ENCODE peak calls at places on chromosomes 11 and 22, in six cellular contexts. Z is ovary, G is AG09319, W is AG04450, Q is H9, U is HFF-Myc. P is an unnamed sample.

GRCh38 chr22:31637375-31637937 is 24.6 kb downstream of the PISD start:
- DNase-seq in G (no peak), Z (no peak), W (no peak), Q (no peak), U (no peak), P (no peak)

GRCh38 chr22:46699091-46699490 is 39.0 kb downstream of the CERK start:
- DNase-seq in Z (no peak), G (no peak), U (no peak), Q (no peak), W (no peak), P (no peak)

GRCh38 chr11:77204792-77205466 is 76.9 kb downstream of the MYO7A start:
- DNase-seq in Z (no peak), Q (no peak), U (no peak), W (no peak), G (no peak), P (no peak)

GRCh38 chr11:117876341-117877119 is at the start of gene FXYD6:
- DNase-seq in G (no peak), Q (peak), Z (peak), W (no peak), U (no peak), P (peak)

GRCh38 chr11:110928373-110928772 is 216.1 kb upstream of the ARHGAP20 start:
- DNase-seq in G (no peak), Q (no peak), U (no peak), Z (no peak), W (no peak), P (no peak)

GRCh38 chr11:130513132-130513531 is 64.7 kb downstream of the ADAMTS15 start:
- DNase-seq in U (no peak), W (no peak), G (no peak), Z (no peak), Q (no peak), P (no peak)

GRCh38 chr22:45441158-45441557 is 27.7 kb downstream of the RIBC2 start:
- DNase-seq in G (no peak), W (no peak), U (peak), Z (peak), Q (peak), P (peak)

GRCh38 chr11:2399488-2400068 is 972 bp upstream of the TSSC4 start:
- DNase-seq in G (no peak), Q (peak), Z (no peak), U (no peak), W (no peak), P (peak)

GRCh38 chr11:111906680-111907079 is 4.9 kb downstream of the CRYAB start:
- DNase-seq in Z (no peak), Q (no peak), G (no peak), W (no peak), U (no peak), P (no peak)

GRCh38 chr11:35146074-35146521 is 7.1 kb downstream of the CD44 start:
- DNase-seq in U (no peak), Q (no peak), W (no peak), G (no peak), Z (no peak), P (no peak)

GRCh38 chr11:60310407-60310998 is 16.6 kb upstream of the MS4A6E start:
- DNase-seq in G (no peak), Z (no peak), U (no peak), W (no peak), Q (no peak), P (no peak)

GRCh38 chr11:61974766-61975631 is 7.6 kb upstream of the FTH1 start:
- DNase-seq in W (no peak), U (no peak), Z (no peak), G (no peak), Q (no peak), P (no peak)

GRCh38 chr22:35921777-35922176 is 106.8 kb downstream of the RBFOX2 start:
- DNase-seq in Z (peak), U (peak), W (peak), Q (peak), G (peak), P (peak)

GRCh38 chr11:119751281-119752060 is 22.5 kb upstream of the NECTIN1 start:
- DNase-seq in Q (no peak), U (no peak), W (no peak), G (no peak), Z (no peak), P (no peak)

GRCh38 chr11:2944530-2944929 is 15.3 kb upstream of the PHLDA2 start:
- DNase-seq in Q (no peak), G (no peak), W (no peak), Z (no peak), U (no peak), P (no peak)

GRCh38 chr22:40960137-40960536 is 9.0 kb downstream of the RBX1 start:
- DNase-seq in U (no peak), W (no peak), Z (no peak), G (no peak), Q (no peak), P (no peak)

GRCh38 chr11:123509737-123510578 is 79.9 kb downstream of the GRAMD1B start:
- DNase-seq in U (no peak), W (peak), G (no peak), Z (no peak), Q (peak), P (peak)

GRCh38 chr11:48005878-48006277 is 25.5 kb downstream of the PTPRJ start:
- DNase-seq in U (no peak), Z (no peak), G (no peak), W (no peak), Q (no peak), P (peak)

GRCh38 chr11:104547996-104548661 is 350.1 kb downstream of the CASP12 start:
- DNase-seq in W (no peak), Q (no peak), G (no peak), U (no peak), Z (no peak), P (no peak)

GRCh38 chr11:46918087-46918751 is at the start of gene LRP4:
- DNase-seq in Q (peak), Z (peak), U (no peak), G (no peak), W (no peak), P (peak)

GRCh38 chr11:1301220-1302000 is 8.0 kb downstream of the TOLLIP start:
- DNase-seq in Z (no peak), U (no peak), W (no peak), Q (peak), G (no peak), P (no peak)

GRCh38 chr11:44088871-44089270 is 6.6 kb upstream of the EXT2 start:
- DNase-seq in U (no peak), Z (no peak), W (no peak), Q (no peak), G (no peak), P (no peak)

GRCh38 chr11:65042899-65043298 is 1.9 kb downstream of the SAC3D1 start:
- DNase-seq in W (no peak), Q (no peak), U (no peak), Z (no peak), G (no peak), P (no peak)

GRCh38 chr11:24925091-24925490 is 428.2 kb downstream of the LUZP2 start:
- DNase-seq in G (no peak), U (no peak), Q (no peak), W (no peak), Z (no peak), P (no peak)

GRCh38 chr22:44360686-44361381 is 48.1 kb upstream of the SHISAL1 start:
- DNase-seq in G (peak), U (peak), W (peak), Q (no peak), Z (peak), P (no peak)

GRCh38 chr11:108037636-108038035 is 28.9 kb downstream of the CUL5 start:
- DNase-seq in Q (no peak), G (peak), Z (no peak), U (no peak), W (peak), P (no peak)

GRCh38 chr11:124339671-124340447 is 19.9 kb upstream of the OR8D2 start:
- DNase-seq in Z (no peak), G (no peak), Q (no peak), U (no peak), W (no peak), P (no peak)

GRCh38 chr11:34381775-34382174 is 24.0 kb upstream of the ABTB2 start:
- DNase-seq in Q (no peak), Z (no peak), G (no peak), W (no peak), U (no peak), P (no peak)

GRCh38 chr22:50274311-50274710 is 4.1 kb upstream of the MAPK11 start:
- DNase-seq in Z (peak), U (no peak), W (no peak), G (no peak), Q (no peak), P (peak)

GRCh38 chr11:62459080-62459479 is 40.2 kb downstream of the SCGB1A1 start:
- DNase-seq in W (no peak), G (no peak), Q (no peak), U (no peak), Z (no peak), P (no peak)

GRCh38 chr11:121723261-121723741 is 270.5 kb upstream of the SORL1-AS1 start:
- DNase-seq in W (no peak), Z (peak), Q (peak), U (no peak), G (no peak), P (peak)

GRCh38 chr22:44622685-44623084 is 79.3 kb upstream of the PRR5 start:
- DNase-seq in U (no peak), G (no peak), W (no peak), Z (no peak), Q (peak), P (no peak)

GRCh38 chr11:6612008-6612815 is at the start of gene TAF10:
- DNase-seq in U (peak), Z (peak), W (peak), Q (peak), G (peak), P (peak)

GRCh38 chr22:50507421-50507990 is at the start of gene LMF2:
- DNase-seq in W (no peak), Z (peak), G (no peak), U (no peak), Q (no peak), P (peak)

GRCh38 chr22:19878461-19879247 is 24.0 kb upstream of the GNB1L start:
- DNase-seq in W (no peak), Z (peak), Q (no peak), U (no peak), G (peak), P (no peak)

GRCh38 chr11:70660889-70661197 is 262.5 kb downstream of the CTTN start:
- DNase-seq in U (no peak), Z (no peak), W (no peak), Q (no peak), G (no peak), P (no peak)
- TF ChIP-seq CTCF in U (no peak), Z (no peak), W (no peak), Q (no peak), G (no peak), P (no peak)

GRCh38 chr11:17722000-17722643 is 2.8 kb downstream of the MYOD1 start:
- DNase-seq in U (no peak), W (no peak), Z (no peak), G (no peak), Q (peak), P (peak)
- TF ChIP-seq CTCF in U (peak), W (peak), Z (no peak), G (peak), Q (peak), P (peak)

GRCh38 chr11:22633354-22633902 is 7.8 kb upstream of the FANCF start:
- DNase-seq in W (no peak), G (no peak), Z (no peak), U (no peak), Q (peak), P (no peak)
- TF ChIP-seq CTCF in W (peak), G (no peak), Z (no peak), U (no peak), Q (peak), P (peak)

DNA sequence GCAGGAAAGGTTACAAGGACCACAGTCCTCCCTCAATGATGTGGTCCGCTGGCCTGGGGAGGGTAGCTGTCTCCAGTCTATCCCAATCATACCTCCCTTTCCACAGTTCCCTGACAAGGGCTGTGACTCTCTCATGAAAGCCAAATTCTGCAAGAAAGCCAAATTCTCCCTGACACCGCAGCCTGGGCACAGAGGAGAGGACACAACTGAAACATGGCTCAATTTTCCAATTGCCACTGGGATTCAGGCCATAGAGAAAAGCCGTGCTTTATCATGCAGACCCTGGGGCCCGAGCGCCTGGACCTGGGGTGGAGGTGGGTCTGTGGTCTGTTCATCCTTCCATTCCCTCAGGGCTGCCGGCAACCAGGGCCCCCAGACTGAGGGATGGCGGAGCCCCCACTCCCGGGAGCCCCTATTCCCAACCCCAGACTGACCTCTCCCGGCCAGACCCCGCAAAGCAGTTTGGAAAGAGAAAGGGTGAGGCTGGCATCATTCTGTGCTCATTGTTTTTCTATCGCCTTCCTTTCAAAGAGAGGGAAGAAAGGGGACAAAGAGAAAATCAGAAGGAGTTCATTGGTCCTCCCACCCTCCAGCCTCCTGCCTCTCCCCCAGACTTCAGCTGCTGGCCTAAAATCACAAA is 239.5 kb downstream of the BUD13 start:
- DNase-seq in U (no peak), W (no peak), Z (no peak), G (no peak), Q (no peak), P (peak)
- TF ChIP-seq CTCF in U (no peak), W (no peak), Z (no peak), G (no peak), Q (peak), P (peak)

GRCh38 chr11:66313321-66314185 is 3.3 kb downstream of the CD248 start:
- DNase-seq in G (no peak), Z (peak), Q (peak), W (no peak), U (no peak), P (peak)
- TF ChIP-seq CTCF in G (peak), Z (no peak), Q (peak), W (peak), U (peak), P (peak)

DNA sequence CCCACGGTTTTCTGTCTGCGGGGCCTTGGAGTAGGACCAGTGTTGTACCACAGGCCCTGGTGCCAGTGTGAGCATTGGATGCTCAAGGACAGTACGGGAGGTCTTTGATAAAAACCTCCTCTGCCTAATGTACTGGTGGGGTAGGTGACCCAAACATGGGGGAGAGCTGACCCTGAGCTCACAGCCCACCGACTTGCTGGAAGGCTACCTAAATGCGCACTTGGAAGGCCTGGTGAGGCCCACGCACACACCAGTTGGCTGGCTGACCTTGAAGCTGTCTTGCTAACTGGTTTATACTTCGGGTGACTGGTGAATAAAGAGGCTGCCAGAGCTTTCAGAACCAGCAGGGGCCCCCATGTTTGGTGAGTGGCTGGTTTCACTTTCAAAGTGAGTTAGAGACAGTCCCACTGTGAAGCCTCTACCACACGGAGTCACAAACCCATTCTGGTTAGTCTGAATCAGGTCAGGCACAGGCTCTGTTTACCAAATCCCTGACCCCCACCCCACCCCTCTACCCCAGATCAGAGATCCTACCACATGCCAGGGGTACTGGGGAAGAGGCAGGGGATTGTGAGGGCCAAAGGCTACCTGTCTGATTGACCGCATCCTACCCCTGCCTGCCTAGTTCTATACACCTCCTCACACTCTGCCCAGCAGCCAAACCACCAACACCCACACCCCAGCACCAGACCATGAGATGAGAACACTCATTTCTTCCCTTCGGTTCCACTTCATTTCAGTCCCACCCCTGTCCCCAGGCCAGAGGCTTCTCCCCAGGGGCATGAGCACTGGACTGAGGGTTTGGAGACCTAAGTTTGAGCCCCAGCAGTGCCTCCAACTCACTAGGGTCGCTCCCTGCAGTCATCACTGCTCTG is 12.7 kb upstream of the IL2RB start:
- DNase-seq in Z (no peak), G (no peak), W (no peak), Q (no peak), U (no peak), P (no peak)
- TF ChIP-seq CTCF in Z (no peak), G (no peak), W (no peak), Q (no peak), U (no peak), P (no peak)

DNA sequence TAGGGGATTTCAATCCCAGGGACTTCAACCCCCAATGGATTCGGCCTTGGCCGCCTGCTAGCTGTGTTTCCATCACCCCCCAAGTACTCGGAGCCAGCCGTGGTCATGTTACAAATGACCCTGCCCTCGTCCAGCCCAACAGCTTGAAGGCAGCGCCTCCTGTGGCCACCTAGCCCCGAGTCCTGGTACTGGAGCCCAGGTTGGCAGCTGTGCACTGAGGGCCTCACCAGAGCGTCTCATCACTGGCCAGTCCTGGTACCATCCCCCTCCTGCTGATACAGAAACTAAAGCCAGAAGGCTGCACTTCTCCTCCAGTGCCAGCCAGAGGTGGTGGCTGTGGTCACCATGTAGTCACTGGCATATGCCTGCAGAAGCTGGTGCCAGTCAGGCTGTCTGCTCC is 44.9 kb upstream of the FADD start:
- DNase-seq in Q (peak), G (no peak), U (no peak), W (no peak), Z (no peak), P (peak)
- TF ChIP-seq CTCF in Q (peak), G (peak), U (peak), W (peak), Z (no peak), P (peak)

DNA sequence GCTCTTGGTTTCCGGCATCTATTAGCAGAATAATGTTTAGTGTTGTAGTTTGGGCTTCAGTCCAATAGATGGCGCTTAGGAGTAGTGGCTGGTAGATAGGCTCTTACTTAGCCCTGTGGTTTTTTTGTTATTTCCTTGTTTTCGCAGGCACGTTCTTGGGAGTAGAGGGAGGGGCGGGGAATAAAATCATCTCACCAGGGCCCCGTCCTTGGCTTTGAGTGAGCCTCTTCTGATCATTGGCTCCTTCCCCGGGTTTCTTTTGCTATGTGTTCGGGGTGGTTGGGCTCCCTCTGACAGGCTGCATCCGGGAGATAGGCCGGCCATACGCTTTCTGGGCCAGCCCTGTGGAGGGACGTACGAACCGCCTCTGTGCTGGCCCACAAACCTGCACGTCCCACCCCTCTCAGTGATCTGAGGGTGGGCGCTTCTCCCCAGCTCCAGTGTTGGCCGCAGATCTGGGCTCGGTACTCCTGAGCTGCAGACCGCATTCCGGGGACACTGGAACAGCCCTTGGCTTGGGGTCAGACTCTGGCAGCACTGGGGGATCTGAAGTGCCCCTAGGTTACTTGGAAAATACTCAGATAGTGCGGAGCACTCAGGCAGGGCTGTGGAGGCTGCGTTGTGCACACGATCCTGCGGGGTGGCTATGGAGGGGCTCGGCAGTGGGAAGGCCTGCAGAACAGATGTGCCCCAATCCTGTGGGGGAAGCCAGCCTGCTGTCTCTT is 217.0 kb downstream of the DYNC2H1 start:
- DNase-seq in U (peak), Z (no peak), W (peak), Q (peak), G (peak), P (peak)
- TF ChIP-seq CTCF in U (peak), Z (no peak), W (peak), Q (peak), G (peak), P (peak)

GRCh38 chr11:15650105-15650938 is 535.6 kb downstream of the INSC start:
- DNase-seq in U (peak), W (peak), Q (peak), Z (peak), G (peak), P (peak)

GRCh38 chr11:15641191-15641810 is 526.6 kb downstream of the INSC start:
- DNase-seq in Q (no peak), W (no peak), Z (no peak), U (no peak), G (no peak), P (no peak)

GRCh38 chr11:15651033-15651432 is 536.3 kb downstream of the INSC start:
- DNase-seq in Q (no peak), Z (no peak), W (no peak), U (no peak), G (no peak), P (no peak)

GRCh38 chr11:15649371-15650104 is 534.8 kb downstream of the INSC start:
- DNase-seq in U (no peak), Z (no peak), Q (no peak), G (no peak), W (no peak), P (no peak)

DNA sequence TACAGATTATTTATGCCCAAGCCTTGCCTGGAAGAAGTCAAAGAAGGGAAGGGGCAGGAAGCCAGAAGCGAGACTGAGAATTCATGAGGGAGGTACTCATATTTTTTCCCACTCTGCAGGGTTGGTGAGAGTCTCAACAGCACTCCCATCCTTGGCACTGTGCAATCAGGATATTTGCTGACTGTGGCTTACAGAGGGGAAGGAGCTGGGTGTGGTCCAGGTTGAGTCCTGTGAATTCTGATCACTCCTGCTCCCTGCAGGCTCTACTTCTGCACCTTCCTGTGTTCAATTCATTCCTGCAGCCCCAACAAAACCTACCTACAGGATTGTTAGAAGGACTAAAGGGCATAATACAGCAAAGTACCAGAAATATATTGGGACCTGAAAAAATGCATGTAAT is 530.5 kb downstream of the INSC start:
- DNase-seq in W (no peak), U (no peak), G (no peak), Z (no peak), Q (no peak), P (no peak)
- TF ChIP-seq CTCF in W (no peak), U (no peak), G (no peak), Z (no peak), Q (no peak), P (no peak)

P was measured in nephron progenitor cell.